ENCODE peak calls at places on chromosomes 1 and 21, in five cellular contexts. One of them, this sample, is unnamed.

GRCh38 chr21:45313682-45314081 is 26.0 kb upstream of the POFUT2 start:
- DNase-seq in uterus: no peak
- DNase-seq in HEK293T: no peak
- DNase-seq in NCI-H774: no peak
- DNase-seq in GM03348: no peak
- DNase-seq in this sample: no peak

GRCh38 chr1:27659497-27660299 is 12.3 kb downstream of the IFI6 start:
- DNase-seq in HEK293T: peak; percentile 92
- DNase-seq in uterus: peak; percentile 90
- DNase-seq in NCI-H774: peak; percentile 63
- DNase-seq in GM03348: peak; percentile 96
- DNase-seq in this sample: peak; percentile 92

GRCh38 chr1:18556364-18556763 is 74.3 kb upstream of the PAX7 start:
- DNase-seq in NCI-H774: no peak
- DNase-seq in uterus: no peak
- DNase-seq in GM03348: peak; percentile 37
- DNase-seq in HEK293T: peak; percentile 34
- DNase-seq in this sample: no peak

GRCh38 chr1:13917607-13918006 is 217.6 kb downstream of the PRDM2 start:
- DNase-seq in NCI-H774: no peak
- DNase-seq in uterus: no peak
- DNase-seq in GM03348: no peak
- DNase-seq in HEK293T: no peak
- DNase-seq in this sample: no peak

GRCh38 chr1:89821322-89822108 is 683 bp downstream of the LRRC8D start:
- DNase-seq in HEK293T: peak; percentile 71
- DNase-seq in uterus: no peak
- DNase-seq in NCI-H774: peak; percentile 44
- DNase-seq in GM03348: peak; percentile 73
- DNase-seq in this sample: peak; percentile 43

GRCh38 chr1:19648689-19649088 is 4.6 kb downstream of the NBL1 start:
- DNase-seq in GM03348: peak; percentile 49
- DNase-seq in HEK293T: no peak
- DNase-seq in uterus: peak; percentile 58
- DNase-seq in NCI-H774: no peak
- DNase-seq in this sample: peak; percentile 31

GRCh38 chr21:36708512-36709029 is 9.7 kb downstream of the SIM2 start:
- DNase-seq in GM03348: no peak
- DNase-seq in HEK293T: no peak
- DNase-seq in NCI-H774: no peak
- DNase-seq in uterus: no peak
- DNase-seq in this sample: no peak

GRCh38 chr1:225460021-225460736 is 32.3 kb upstream of the LBR start:
- DNase-seq in GM03348: no peak
- DNase-seq in HEK293T: no peak
- DNase-seq in NCI-H774: no peak
- DNase-seq in uterus: no peak
- DNase-seq in this sample: peak; percentile 53

GRCh38 chr1:113269577-113269976 is 120.7 kb upstream of the MAGI3 start:
- DNase-seq in GM03348: no peak
- DNase-seq in NCI-H774: no peak
- DNase-seq in uterus: no peak
- DNase-seq in HEK293T: peak; percentile 35
- DNase-seq in this sample: no peak

GRCh38 chr1:186476306-186477040 is 15.6 kb upstream of the PDC start:
- DNase-seq in uterus: no peak
- DNase-seq in HEK293T: no peak
- DNase-seq in GM03348: no peak
- DNase-seq in NCI-H774: no peak
- DNase-seq in this sample: no peak

GRCh38 chr1:2203671-2204383 is 9.3 kb upstream of the FAAP20 start:
- DNase-seq in HEK293T: no peak
- DNase-seq in NCI-H774: no peak
- DNase-seq in uterus: peak; percentile 60
- DNase-seq in GM03348: no peak
- DNase-seq in this sample: no peak

GRCh38 chr21:36513430-36513829 is 33.5 kb upstream of the CLDN14 start:
- DNase-seq in NCI-H774: no peak
- DNase-seq in HEK293T: no peak
- DNase-seq in uterus: no peak
- DNase-seq in GM03348: no peak
- DNase-seq in this sample: no peak

GRCh38 chr1:214445846-214446614 is 105.4 kb downstream of the PTPN14 start:
- DNase-seq in NCI-H774: no peak
- DNase-seq in HEK293T: no peak
- DNase-seq in uterus: no peak
- DNase-seq in GM03348: peak; percentile 71
- DNase-seq in this sample: no peak

GRCh38 chr1:65297686-65298085 is 11.7 kb upstream of the DNAJC6 start:
- DNase-seq in GM03348: no peak
- DNase-seq in uterus: no peak
- DNase-seq in NCI-H774: no peak
- DNase-seq in HEK293T: no peak
- DNase-seq in this sample: no peak

GRCh38 chr1:19074361-19074901 is 118.0 kb upstream of the IFFO2 start:
- DNase-seq in NCI-H774: no peak
- DNase-seq in uterus: no peak
- DNase-seq in GM03348: no peak
- DNase-seq in HEK293T: no peak
- DNase-seq in this sample: no peak

GRCh38 chr1:49226758-49227157 is 450.1 kb upstream of the BEND5 start:
- DNase-seq in uterus: no peak
- DNase-seq in HEK293T: no peak
- DNase-seq in NCI-H774: no peak
- DNase-seq in GM03348: no peak
- DNase-seq in this sample: no peak

GRCh38 chr1:62746086-62746808 is 37.7 kb upstream of the ATG4C start:
- DNase-seq in HEK293T: peak; percentile 54
- DNase-seq in uterus: no peak
- DNase-seq in NCI-H774: peak; percentile 51
- DNase-seq in GM03348: peak; percentile 42
- DNase-seq in this sample: no peak

GRCh38 chr1:19003371-19004290 is 47.2 kb upstream of the IFFO2 start:
- DNase-seq in NCI-H774: no peak
- DNase-seq in HEK293T: no peak
- DNase-seq in GM03348: no peak
- DNase-seq in uterus: no peak
- DNase-seq in this sample: no peak

GRCh38 chr1:3674100-3675094 is 22.1 kb downstream of the TP73 start:
- DNase-seq in uterus: no peak
- DNase-seq in GM03348: peak; percentile 52
- DNase-seq in HEK293T: no peak
- DNase-seq in NCI-H774: no peak
- DNase-seq in this sample: peak; percentile 39

GRCh38 chr1:115642168-115643072 is 650 bp downstream of the VANGL1 start:
- DNase-seq in HEK293T: peak; percentile 60
- DNase-seq in GM03348: peak; percentile 75
- DNase-seq in NCI-H774: no peak
- DNase-seq in uterus: peak; percentile 26
- DNase-seq in this sample: peak; percentile 44

GRCh38 chr1:6052543-6053205 is 7.0 kb downstream of the KCNAB2 start:
- DNase-seq in NCI-H774: no peak
- DNase-seq in uterus: peak; percentile 37
- DNase-seq in HEK293T: peak; percentile 74
- DNase-seq in GM03348: peak; percentile 80
- DNase-seq in this sample: peak; percentile 49

GRCh38 chr1:91501527-91501859 is 842 bp downstream of the CDC7 start:
- DNase-seq in GM03348: peak; percentile 36
- DNase-seq in HEK293T: peak; percentile 48
- DNase-seq in uterus: no peak
- DNase-seq in NCI-H774: peak; percentile 56
- DNase-seq in this sample: no peak

GRCh38 chr21:31343680-31344480 is at the start of gene TIAM1:
- DNase-seq in NCI-H774: no peak
- DNase-seq in uterus: no peak
- DNase-seq in GM03348: peak; percentile 81
- DNase-seq in HEK293T: peak; percentile 71
- DNase-seq in this sample: peak; percentile 58

GRCh38 chr1:224922404-224923164 is 6.9 kb upstream of the DNAH14 start:
- DNase-seq in uterus: no peak
- DNase-seq in GM03348: peak; percentile 75
- DNase-seq in NCI-H774: peak; percentile 73
- DNase-seq in HEK293T: peak; percentile 80
- DNase-seq in this sample: no peak

GRCh38 chr1:3740752-3741151 is 11.5 kb upstream of the CCDC27 start:
- DNase-seq in NCI-H774: no peak
- DNase-seq in GM03348: no peak
- DNase-seq in uterus: no peak
- DNase-seq in HEK293T: no peak
- DNase-seq in this sample: peak; percentile 40

GRCh38 chr1:101175886-101176285 is 60.9 kb upstream of the S1PR1 start:
- DNase-seq in GM03348: peak; percentile 16
- DNase-seq in NCI-H774: no peak
- DNase-seq in uterus: no peak
- DNase-seq in HEK293T: no peak
- DNase-seq in this sample: no peak

GRCh38 chr1:3053366-3053980 is 15.5 kb upstream of the PRDM16 start:
- DNase-seq in uterus: no peak
- DNase-seq in GM03348: no peak
- DNase-seq in HEK293T: no peak
- DNase-seq in NCI-H774: no peak
- DNase-seq in this sample: no peak

GRCh38 chr1:54499097-54500029 is 48.7 kb upstream of the ACOT11 start:
- DNase-seq in NCI-H774: peak; percentile 15
- DNase-seq in GM03348: peak; percentile 79
- DNase-seq in uterus: no peak
- DNase-seq in HEK293T: peak; percentile 79
- DNase-seq in this sample: no peak

GRCh38 chr1:185267701-185268100 is 49.3 kb downstream of the IVNS1ABP start:
- DNase-seq in uterus: no peak
- DNase-seq in GM03348: no peak
- DNase-seq in HEK293T: no peak
- DNase-seq in NCI-H774: no peak
- DNase-seq in this sample: no peak

GRCh38 chr1:30877205-30877912 is 31.2 kb downstream of the SDC3 start:
- DNase-seq in NCI-H774: no peak
- DNase-seq in GM03348: peak; percentile 92
- DNase-seq in HEK293T: no peak
- DNase-seq in uterus: peak; percentile 77
- DNase-seq in this sample: peak; percentile 79

GRCh38 chr1:65339866-65340483 is 30.6 kb downstream of the DNAJC6 start:
- DNase-seq in NCI-H774: no peak
- DNase-seq in uterus: no peak
- DNase-seq in GM03348: no peak
- DNase-seq in HEK293T: no peak
- DNase-seq in this sample: no peak